ENCODE peak calls at places on chromosomes 5 and 9, in five cellular contexts. Z, H, O, U and C are unnamed samples.

GRCh38 chr5:80780761-80781285 is 126.0 kb upstream of the DHFR start:
- DNase-seq in O (no peak), H (no peak), Z (no peak), U (no peak), C (no peak)

GRCh38 chr9:88531920-88532319 is 3.1 kb upstream of the NXNL2 start:
- DNase-seq in U (no peak), Z (no peak), H (no peak), O (no peak), C (no peak)

GRCh38 chr5:42586625-42587024 is 163.4 kb downstream of the GHR start:
- DNase-seq in Z (peak), H (no peak), O (peak), U (no peak), C (peak)

GRCh38 chr9:118362123-118362522 is 657.9 kb downstream of the TLR4 start:
- DNase-seq in H (no peak), U (peak), Z (no peak), O (peak), C (no peak)

GRCh38 chr5:127077346-127077745 is 4.0 kb upstream of the C5orf63 start:
- DNase-seq in O (no peak), Z (no peak), U (peak), H (no peak), C (no peak)

GRCh38 chr9:35611230-35611797 is 6.3 kb downstream of the TESK1 start:
- DNase-seq in U (peak), H (peak), Z (peak), O (peak), C (peak)

GRCh38 chr5:142900926-142901325 is 130.7 kb downstream of the ARHGAP26 start:
- DNase-seq in H (no peak), U (peak), Z (no peak), O (peak), C (no peak)

GRCh38 chr9:97978706-97979105 is 4.4 kb upstream of the ANP32B start:
- DNase-seq in U (no peak), O (no peak), Z (peak), H (no peak), C (no peak)

GRCh38 chr5:42900734-42901133 is 89.0 kb upstream of the SELENOP start:
- DNase-seq in O (no peak), H (no peak), Z (peak), U (no peak), C (no peak)

GRCh38 chr9:37238122-37238521 is 117.7 kb downstream of the ZCCHC7 start:
- DNase-seq in O (no peak), Z (no peak), U (no peak), H (no peak), C (no peak)

GRCh38 chr5:79399046-79399445 is 114.9 kb downstream of the HOMER1 start:
- DNase-seq in U (no peak), O (no peak), H (no peak), Z (no peak), C (no peak)

GRCh38 chr5:51187953-51188591 is 195.2 kb upstream of the ISL1 start:
- DNase-seq in Z (no peak), H (no peak), U (no peak), O (no peak), C (no peak)

GRCh38 chr5:28408186-28408585 is 1369.8 kb upstream of the CDH9 start:
- DNase-seq in H (no peak), U (peak), Z (no peak), O (peak), C (no peak)

GRCh38 chr9:2208991-2209390 is 193.8 kb downstream of the SMARCA2 start:
- DNase-seq in O (no peak), U (no peak), Z (no peak), H (no peak), C (no peak)

GRCh38 chr9:115997923-115998322 is 155.7 kb upstream of the PAPPA start:
- DNase-seq in U (peak), Z (no peak), O (peak), H (no peak), C (no peak)

GRCh38 chr9:129335456-129336129 is 157.5 kb upstream of the IER5L start:
- DNase-seq in H (no peak), U (no peak), O (no peak), Z (peak), C (no peak)

GRCh38 chr5:54658014-54658413 is 140.5 kb downstream of the SNX18 start:
- DNase-seq in U (peak), O (peak), H (no peak), Z (no peak), C (no peak)

GRCh38 chr9:93128715-93129224 is 5.3 kb downstream of the NINJ1 start:
- DNase-seq in O (no peak), H (no peak), Z (no peak), U (no peak), C (peak)

GRCh38 chr9:33448159-33448511 is 742 bp upstream of the AQP3 start:
- DNase-seq in O (no peak), Z (no peak), U (no peak), H (no peak), C (no peak)

GRCh38 chr5:139859013-139859412 is 63.4 kb downstream of the PSD2 start:
- DNase-seq in O (no peak), Z (no peak), H (no peak), U (no peak), C (no peak)

GRCh38 chr5:150113047-150113744 is 26.8 kb upstream of the CSF1R start:
- DNase-seq in H (no peak), O (peak), Z (no peak), U (peak), C (no peak)

GRCh38 chr5:148970228-148970627 is 92.6 kb downstream of the SH3TC2 start:
- DNase-seq in U (no peak), H (no peak), O (no peak), Z (peak), C (peak)

GRCh38 chr9:33791117-33791516 is 4.2 kb upstream of the PRSS3 start:
- DNase-seq in H (no peak), Z (no peak), U (peak), O (peak), C (no peak)

GRCh38 chr9:123327697-123328100 is 28.3 kb upstream of the CRB2 start:
- DNase-seq in U (no peak), O (no peak), Z (no peak), H (no peak), C (no peak)

GRCh38 chr9:86783884-86784283 is 163.4 kb downstream of the GAS1 start:
- DNase-seq in O (peak), U (peak), H (no peak), Z (no peak), C (no peak)

GRCh38 chr9:92656537-92656925 is 13.4 kb downstream of the IPPK start:
- DNase-seq in Z (no peak), H (no peak), U (no peak), O (no peak), C (no peak)

GRCh38 chr9:69412741-69413150 is 87.7 kb downstream of the ENTREP1 start:
- DNase-seq in O (peak), Z (no peak), H (no peak), U (peak), C (peak)

GRCh38 chr5:154165886-154166285 is 24.6 kb upstream of the GALNT10 start:
- DNase-seq in Z (no peak), U (no peak), O (no peak), H (no peak), C (no peak)

GRCh38 chr9:114205171-114206015 is 50.1 kb downstream of the COL27A1 start:
- DNase-seq in H (no peak), Z (peak), O (no peak), U (no peak), C (peak)

GRCh38 chr9:93809204-93809940 is 145.8 kb downstream of the BARX1 start:
- DNase-seq in O (no peak), H (no peak), Z (no peak), U (no peak), C (no peak)

GRCh38 chr5:158414333-158414762 is 555.4 kb upstream of the CLINT1 start:
- DNase-seq in O (peak), U (no peak), Z (no peak), H (no peak), C (no peak)

GRCh38 chr9:12853021-12853420 is 78.2 kb downstream of the LURAP1L start:
- DNase-seq in U (no peak), Z (no peak), H (no peak), O (no peak), C (no peak)

GRCh38 chr9:97985058-97985861 is 2.1 kb downstream of the ANP32B start:
- DNase-seq in H (peak), U (no peak), Z (no peak), O (peak), C (no peak)

GRCh38 chr9:127837346-127837745 is 17.1 kb downstream of the ENG start:
- DNase-seq in H (no peak), O (peak), Z (no peak), U (no peak), C (no peak)